ENCODE peak calls at places on chromosomes 5 and 9, in four cellular contexts. C is CD8-positive, alpha-beta T cell; O is SJSA1; V is Karpas-422. X is an unnamed sample.

GRCh38 chr9:21684831-21685362 is 117.5 kb upstream of the MTAP start:
- DNase-seq in C (no peak), O (peak; percentile 51), V (no peak), X (no peak)

GRCh38 chr9:89274838-89275237 is 36.2 kb upstream of the CKS2 start:
- DNase-seq in C (no peak), O (no peak), V (no peak), X (no peak)

GRCh38 chr9:131495726-131496292 is 6.9 kb upstream of the POMT1 start:
- DNase-seq in C (no peak), O (no peak), V (no peak), X (no peak)

GRCh38 chr5:96049398-96050272 is 88.0 kb upstream of the ELL2 start:
- DNase-seq in C (no peak), O (no peak), V (no peak), X (no peak)

GRCh38 chr9:121945281-121945680 is 147.8 kb downstream of the TTLL11 start:
- DNase-seq in C (no peak), O (no peak), V (no peak), X (no peak)

GRCh38 chr9:81596671-81597426 is 92.5 kb downstream of the TLE1 start:
- DNase-seq in C (no peak), O (no peak), V (no peak), X (no peak)

GRCh38 chr9:21316860-21317259 is 11.7 kb upstream of the IFNA5 start:
- DNase-seq in C (no peak), O (no peak), V (no peak), X (no peak)

GRCh38 chr5:125190232-125191051 is 444.0 kb upstream of the ZNF608 start:
- DNase-seq in C (no peak), O (no peak), V (no peak), X (no peak)

GRCh38 chr5:17805426-17805825 is 171.2 kb downstream of the TAF11L14 start:
- DNase-seq in C (no peak), O (no peak), V (no peak), X (no peak)

GRCh38 chr5:118611332-118611945 is 376.9 kb downstream of the DTWD2 start:
- DNase-seq in C (no peak), O (no peak), V (peak; percentile 63), X (no peak)

GRCh38 chr5:162434311-162434710 is 366.7 kb downstream of the GABRG2 start:
- DNase-seq in C (no peak), O (no peak), V (no peak), X (no peak)

GRCh38 chr5:159588930-159589329 is 258.6 kb upstream of the IL12B start:
- DNase-seq in C (no peak), O (no peak), V (no peak), X (no peak)

GRCh38 chr9:88747768-88748167 is 212.8 kb downstream of the NXNL2 start:
- DNase-seq in C (no peak), O (peak; percentile 60), V (no peak), X (no peak)

GRCh38 chr5:53892236-53892635 is 331.8 kb downstream of the NDUFS4 start:
- DNase-seq in C (no peak), O (no peak), V (no peak), X (no peak)

GRCh38 chr5:39140558-39141168 is 66.5 kb upstream of the RICTOR start:
- DNase-seq in C (no peak), O (no peak), V (no peak), X (no peak)

GRCh38 chr5:179869101-179869500 is 10.5 kb upstream of the MRNIP start:
- DNase-seq in C (no peak), O (no peak), V (no peak), X (no peak)

GRCh38 chr9:22813520-22813919 is 366.9 kb downstream of the DMRTA1 start:
- DNase-seq in C (no peak), O (no peak), V (peak; percentile 54), X (no peak)

GRCh38 chr9:115691097-115691496 is 462.5 kb upstream of the PAPPA start:
- DNase-seq in C (no peak), O (no peak), V (no peak), X (no peak)

GRCh38 chr5:5235685-5236084 is 95.6 kb downstream of the ADAMTS16 start:
- DNase-seq in C (no peak), O (no peak), V (no peak), X (no peak)

GRCh38 chr9:68851657-68852056 is 146.6 kb downstream of the PIP5K1B start:
- DNase-seq in C (no peak), O (no peak), V (no peak), X (no peak)

GRCh38 chr9:109086221-109086620 is 33.5 kb downstream of the TMEM245 start:
- DNase-seq in C (no peak), O (no peak), V (no peak), X (no peak)

GRCh38 chr5:178069909-178070308 is 43.4 kb upstream of the N4BP3 start:
- DNase-seq in C (peak; percentile 54), O (no peak), V (peak; percentile 90), X (no peak)

GRCh38 chr5:5886812-5887486 is 464.5 kb downstream of the ICE1 start:
- DNase-seq in C (no peak), O (no peak), V (peak; percentile 79), X (no peak)

DNA sequence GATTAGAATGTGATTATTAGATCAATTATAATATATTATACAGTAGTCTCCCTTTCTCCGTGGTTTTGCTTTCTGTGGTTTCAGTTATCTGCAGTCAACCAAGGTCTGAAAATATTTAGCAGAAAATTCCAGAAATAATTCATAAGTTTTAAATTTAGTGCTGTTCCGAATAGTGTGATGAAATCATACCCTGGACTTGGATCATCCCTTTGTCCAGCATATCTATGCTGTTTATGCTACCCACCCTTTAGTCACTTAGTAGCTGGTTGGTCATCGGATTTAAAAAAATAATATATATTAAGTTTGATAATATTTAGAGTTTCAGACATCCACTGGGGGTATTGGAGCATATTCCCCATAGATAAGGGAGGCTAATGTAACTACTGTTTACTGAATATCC is 19.6 kb downstream of the RMI1 start:
- DNase-seq in C (no peak), O (no peak), V (no peak), X (no peak)
- H3K27ac ChIP-seq in C (no peak overlapping the region), O (no peak overlapping the region), V (no peak overlapping the region), X (no peak overlapping the region)

DNA sequence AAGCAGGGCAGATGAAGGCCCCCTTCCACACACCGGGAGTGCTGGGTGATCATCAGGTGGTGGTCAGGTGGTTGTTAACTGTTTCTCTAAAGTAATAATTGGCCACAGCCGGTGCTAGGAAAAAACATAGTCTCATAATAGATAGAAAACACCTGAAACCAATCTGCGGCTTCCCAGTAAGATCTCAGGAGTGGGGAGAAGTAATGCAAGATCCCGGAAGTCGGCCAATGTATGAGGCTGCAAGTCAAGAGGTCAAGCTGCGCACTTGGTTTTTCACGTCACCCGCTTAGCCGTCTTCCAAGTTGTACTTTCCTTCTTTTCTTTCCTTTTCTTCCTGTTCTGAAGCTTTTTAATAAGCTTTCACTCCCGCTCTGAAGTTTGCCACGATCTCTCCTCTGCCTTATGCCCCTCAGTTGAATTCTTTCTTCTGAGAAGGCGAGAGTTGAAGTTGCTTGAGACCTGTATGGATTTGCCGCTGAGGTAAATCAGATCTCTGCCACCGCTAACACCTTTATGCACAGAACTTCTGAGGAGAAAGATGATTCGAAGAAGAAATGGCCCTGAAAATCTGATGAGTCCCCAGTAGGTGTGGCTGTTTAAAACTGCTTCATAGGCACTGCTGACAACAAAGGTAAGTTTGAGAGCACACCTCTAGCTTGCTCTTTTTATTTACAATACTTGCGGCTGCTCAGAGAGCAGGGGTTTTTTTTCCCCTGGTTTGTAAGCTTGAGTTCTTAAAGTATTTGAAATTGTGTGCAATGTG is 406.6 kb downstream of the FAM170A start:
- DNase-seq in C (no peak), O (no peak), V (no peak), X (no peak)
- H3K27ac ChIP-seq in C (no peak overlapping the region), O (no peak overlapping the region), V (no peak overlapping the region), X (no peak overlapping the region)

GRCh38 chr9:99752710-99753109 is 69.0 kb upstream of the NR4A3 start:
- DNase-seq in C (no peak), O (no peak), V (no peak), X (no peak)
- H3K27ac ChIP-seq in C (no peak overlapping the region), O (no peak overlapping the region), V (no peak overlapping the region), X (no peak overlapping the region)

GRCh38 chr5:140151719-140152609 is 23.0 kb upstream of the CYSTM1 start:
- DNase-seq in C (no peak), O (no peak), V (no peak), X (no peak)
- H3K27ac ChIP-seq in C (no peak overlapping the region), O (no peak overlapping the region), V (no peak overlapping the region), X (no peak overlapping the region)

DNA sequence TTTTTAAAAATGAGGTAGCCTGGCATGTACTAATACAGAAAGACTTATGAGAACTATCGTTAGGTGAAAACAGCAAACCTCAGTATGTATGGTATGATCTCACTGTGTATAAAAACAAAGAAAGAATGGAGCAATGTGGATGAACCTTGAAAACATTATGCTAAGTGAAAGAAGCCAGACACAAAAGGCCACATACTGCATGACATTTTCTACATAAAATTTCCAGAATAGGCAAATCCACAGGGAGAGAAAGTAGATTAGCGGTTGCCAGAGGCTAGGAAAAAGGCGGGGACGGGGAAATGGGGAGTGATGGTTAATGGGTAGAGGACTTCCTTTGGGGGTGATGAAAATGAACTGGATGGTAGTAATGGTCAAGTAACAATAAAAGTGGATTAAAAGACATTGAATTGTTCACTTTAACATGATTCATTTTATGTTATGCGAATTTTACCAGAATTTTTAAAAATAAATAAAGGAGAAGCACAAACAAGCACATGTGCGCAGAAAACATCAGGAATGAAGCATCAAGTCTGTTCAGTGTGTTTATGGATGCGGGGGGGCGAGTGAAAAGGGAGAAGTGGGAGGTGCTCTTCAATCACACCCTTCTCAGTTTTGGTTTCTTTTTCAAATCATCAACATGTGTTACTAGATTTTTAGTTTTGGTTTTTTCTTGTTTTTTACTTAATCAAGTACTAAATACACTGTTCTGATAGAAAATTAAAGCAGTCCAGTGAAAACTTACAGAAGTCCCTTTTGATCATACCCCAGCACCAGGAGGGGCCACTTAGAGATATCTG is 16.3 kb downstream of the ROR2 start:
- DNase-seq in C (no peak), O (no peak), V (no peak), X (no peak)
- H3K27ac ChIP-seq in C (no peak overlapping the region), O (no peak overlapping the region), V (no peak overlapping the region), X (peak overlapping the region; percentile 7)

DNA sequence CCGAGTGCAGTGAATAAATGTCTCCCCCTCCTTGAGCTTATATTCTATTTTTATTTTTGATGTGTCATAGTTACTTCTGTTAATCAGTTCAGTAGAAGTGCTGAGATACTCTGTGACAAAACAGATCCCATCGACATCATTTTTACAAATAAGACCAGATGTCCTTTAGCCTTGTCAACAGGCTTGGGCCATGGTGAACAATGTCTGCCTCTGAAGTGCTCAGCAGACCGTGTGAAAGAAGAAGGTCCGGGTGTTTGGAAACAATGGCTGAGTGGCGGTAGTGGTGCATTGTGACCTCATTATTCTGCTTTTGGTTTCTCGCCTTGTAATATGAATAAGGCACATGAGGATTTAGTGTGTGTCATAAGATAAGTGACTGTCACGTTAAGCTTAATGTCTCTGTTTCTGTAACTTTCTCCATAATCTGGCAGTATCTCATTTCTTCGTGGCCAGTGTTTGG is 71.2 kb downstream of the SYK start:
- DNase-seq in C (no peak), O (no peak), V (no peak), X (no peak)
- H3K27ac ChIP-seq in C (no peak overlapping the region), O (no peak overlapping the region), V (no peak overlapping the region), X (no peak overlapping the region)

X was measured in vagina.